ENCODE peak calls at places on chromosomes 11 and 22, in four cellular contexts. I is body of pancreas, N is adrenal gland, Z is IMR-90. Y is an unnamed sample.

GRCh38 chr22:43152355-43153071 is 1.2 kb downstream of the TSPO start:
- DNase-seq in N (peak), Z (peak), I (peak), Y (peak)

GRCh38 chr11:78689558-78690153 is 115.0 kb upstream of the NARS2 start:
- DNase-seq in N (no peak), Z (no peak), I (no peak), Y (no peak)

GRCh38 chr11:39374963-39375698 is 2084.3 kb downstream of the LRRC4C start:
- DNase-seq in I (no peak), Z (peak), N (no peak), Y (no peak)

GRCh38 chr11:113457784-113458183 is 17.4 kb downstream of the DRD2 start:
- DNase-seq in N (no peak), Z (no peak), I (no peak), Y (no peak)

GRCh38 chr11:72425053-72425980 is 9.0 kb downstream of the CLPB start:
- DNase-seq in I (peak), N (no peak), Z (no peak), Y (no peak)

GRCh38 chr11:44911031-44911814 is 39.5 kb downstream of the TP53I11 start:
- DNase-seq in N (peak), Z (peak), I (peak), Y (peak)

GRCh38 chr11:118214210-118214914 is 10.4 kb downstream of the JAML start:
- DNase-seq in N (peak), I (no peak), Z (no peak), Y (no peak)

GRCh38 chr11:73693877-73694525 is 47.6 kb downstream of the PLEKHB1 start:
- DNase-seq in N (no peak), I (no peak), Z (no peak), Y (no peak)

GRCh38 chr11:73233211-73233610 is 15.1 kb downstream of the P2RY2 start:
- DNase-seq in Z (no peak), N (no peak), I (no peak), Y (no peak)

GRCh38 chr11:12258451-12258850 is 118.9 kb upstream of the PARVA start:
- DNase-seq in N (no peak), I (no peak), Z (peak), Y (no peak)

GRCh38 chr11:18312663-18313420 is 9.1 kb downstream of the HPS5 start:
- DNase-seq in I (no peak), Z (peak), N (no peak), Y (no peak)

GRCh38 chr11:118435233-118435892 is 929 bp upstream of the KMT2A start:
- DNase-seq in N (peak), I (peak), Z (peak), Y (peak)

GRCh38 chr11:125313271-125314222 is 149.0 kb downstream of the PKNOX2 start:
- DNase-seq in Z (peak), I (no peak), N (peak), Y (no peak)

GRCh38 chr11:61160487-61161189 is 588 bp downstream of the VPS37C start:
- DNase-seq in I (no peak), N (no peak), Z (no peak), Y (no peak)
- TF ChIP-seq POLR2A in I (peak), N (no peak), Z (no peak), Y (no peak)

GRCh38 chr11:1570896-1571759 is 943 bp downstream of the DUSP8 start:
- DNase-seq in Z (no peak), N (no peak), I (peak), Y (no peak)

GRCh38 chr11:1571760-1572199 is 291 bp downstream of the DUSP8 start:
- DNase-seq in I (no peak), Z (no peak), N (no peak), Y (no peak)

GRCh38 chr11:1573077-1573846 is 1.2 kb upstream of the DUSP8 start:
- DNase-seq in N (no peak), I (peak), Z (no peak), Y (no peak)

GRCh38 chr11:1573847-1574255 is 1.8 kb upstream of the DUSP8 start:
- DNase-seq in I (peak), Z (no peak), N (no peak), Y (no peak)

DNA sequence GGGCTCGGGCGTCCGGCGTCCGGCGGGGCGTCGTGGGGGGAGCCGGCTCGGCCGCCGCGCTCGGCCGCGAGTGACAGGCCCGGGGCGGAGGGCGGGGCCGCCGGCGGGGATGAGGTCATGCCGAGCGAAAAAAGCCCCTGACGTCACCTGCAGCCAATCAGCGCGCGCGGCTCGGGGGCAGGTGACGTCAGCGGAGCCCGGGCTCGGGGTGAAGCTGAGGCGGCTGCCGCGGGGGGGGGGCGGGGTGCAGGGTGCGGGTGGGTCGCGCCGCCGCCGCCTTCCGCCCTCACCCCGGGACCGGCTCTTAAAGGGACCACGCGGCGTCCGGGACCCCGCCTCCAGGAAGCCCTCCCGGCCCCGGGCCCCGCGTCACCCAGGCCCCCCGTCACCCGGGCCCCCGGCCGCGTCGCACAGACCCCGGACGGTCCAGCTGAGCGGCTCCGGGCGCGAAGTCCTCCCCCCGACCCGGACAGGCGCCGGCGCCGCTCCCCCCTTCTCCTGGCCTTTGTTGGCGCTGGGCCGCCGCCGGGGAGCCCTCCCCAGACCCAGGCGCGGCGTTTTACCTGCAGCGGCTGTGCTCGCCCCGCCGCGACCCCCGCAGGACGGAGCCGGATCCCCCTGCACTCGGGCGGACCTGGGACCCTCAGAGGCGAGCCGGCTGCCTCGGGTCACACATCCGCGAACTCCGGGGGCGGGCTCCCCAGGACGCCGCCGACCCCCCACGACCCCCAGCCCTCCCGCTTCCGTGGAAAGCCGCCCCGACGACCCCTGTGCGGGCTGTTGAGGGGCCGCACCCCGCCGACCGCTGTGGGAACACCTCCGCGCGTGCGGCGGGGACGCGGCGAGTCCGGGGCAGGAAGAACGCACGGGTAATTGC is at the start of gene DUSP8:
- DNase-seq in N (peak), I (peak), Z (peak), Y (peak)
- TF ChIP-seq POLR2A in N (no peak), I (peak), Z (peak), Y (no peak)

DNA sequence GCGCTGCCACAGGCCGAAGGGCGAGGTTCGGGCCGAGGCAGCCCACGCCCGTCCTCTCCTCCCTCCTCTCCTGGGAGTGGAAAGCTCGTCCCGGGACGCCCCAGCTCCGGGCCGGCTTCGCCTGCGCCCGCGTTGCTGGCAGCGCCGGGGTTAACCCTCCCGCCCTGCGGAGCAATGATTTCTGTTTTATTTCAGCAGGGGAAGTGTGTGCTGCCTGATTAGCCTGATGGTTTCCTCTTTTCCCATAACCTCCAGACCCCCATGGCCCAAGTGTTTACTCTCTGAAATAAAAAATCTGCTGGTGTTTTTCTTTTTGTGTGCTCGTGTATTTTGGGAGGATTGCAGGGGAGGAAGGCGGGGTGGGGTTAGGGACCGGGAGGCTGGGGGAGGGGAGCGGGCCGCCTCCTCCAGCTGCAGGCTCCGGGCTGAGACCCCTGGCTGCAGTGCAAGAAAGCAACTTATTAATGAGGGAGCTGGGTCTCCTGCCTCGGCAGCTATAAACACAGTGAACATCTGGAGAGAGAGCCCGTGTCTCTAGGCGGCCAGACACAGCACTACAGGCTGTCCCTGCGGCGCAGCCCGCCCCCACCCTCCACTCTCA is 38.6 kb downstream of the ETS1 start:
- DNase-seq in I (peak), N (peak), Z (peak), Y (peak)
- TF ChIP-seq POLR2A in I (no peak), N (no peak), Z (no peak), Y (no peak)

DNA sequence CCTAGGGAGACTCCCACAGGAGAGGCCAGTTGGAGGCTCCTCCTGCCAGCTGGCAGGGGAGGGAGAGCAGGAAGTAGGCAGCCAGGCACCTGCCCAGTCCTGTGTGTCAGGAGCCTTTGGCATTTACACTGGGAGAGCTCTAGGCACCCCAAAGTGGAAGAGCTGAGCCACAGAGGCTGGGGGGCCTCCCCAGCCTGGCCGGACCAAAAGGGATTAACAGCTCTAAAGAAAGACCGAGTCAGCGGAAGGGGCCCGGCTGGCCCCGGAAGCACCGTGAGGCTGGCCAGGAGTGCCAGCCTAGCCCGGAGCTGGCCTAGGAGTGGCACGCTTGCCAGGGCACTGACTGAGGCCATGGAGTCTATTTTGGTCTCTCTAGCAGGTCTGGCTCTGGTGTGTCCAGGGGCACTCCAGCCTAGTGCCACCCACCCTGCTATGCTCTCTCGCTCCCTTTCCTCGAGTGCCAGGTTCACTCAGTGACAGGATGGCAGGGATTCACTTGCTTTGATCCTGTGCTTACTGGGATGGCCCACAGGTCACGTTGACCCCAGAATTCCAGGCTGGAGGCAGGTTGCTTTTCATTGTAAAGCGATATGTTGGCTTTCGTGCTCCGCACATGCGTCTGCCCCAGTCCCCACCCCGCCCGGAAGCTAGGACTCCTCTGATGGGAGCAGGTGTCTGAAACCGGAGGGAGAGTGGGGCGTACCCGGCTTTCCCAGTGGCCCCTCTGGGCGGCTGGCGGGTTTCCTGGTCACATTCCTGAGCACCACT is 3.3 kb upstream of the KMT5B start:
- DNase-seq in Z (no peak), I (peak), N (no peak), Y (no peak)
- TF ChIP-seq POLR2A in Z (no peak), I (no peak), N (no peak), Y (no peak)

DNA sequence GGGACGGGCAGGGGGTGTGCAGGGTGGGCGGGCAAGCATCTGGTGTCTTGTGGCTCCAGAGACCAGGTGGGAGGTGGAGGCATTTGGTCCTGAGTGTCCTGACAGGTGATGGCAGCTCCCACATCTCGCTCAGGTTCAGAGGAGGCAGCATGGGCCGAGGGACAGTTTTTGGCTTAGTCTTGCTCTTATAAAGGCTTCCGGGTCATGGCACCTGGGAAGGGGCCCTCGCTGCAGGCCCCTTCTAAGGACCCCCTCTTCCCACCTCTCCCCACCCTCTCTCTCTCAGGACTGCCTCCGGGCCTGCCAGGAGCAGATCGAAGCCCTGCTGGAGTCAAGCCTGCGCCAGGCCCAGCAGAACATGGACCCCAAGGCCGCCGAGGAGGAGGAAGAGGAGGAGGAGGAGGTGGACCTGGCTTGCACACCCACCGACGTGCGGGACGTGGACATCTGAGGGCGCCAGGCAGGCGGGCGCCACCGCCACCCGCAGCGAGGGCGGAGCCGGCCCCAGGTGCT is 9.9 kb downstream of the CCND1 start:
- DNase-seq in Z (no peak), N (no peak), I (no peak), Y (no peak)
- TF ChIP-seq POLR2A in Z (no peak), N (no peak), I (no peak), Y (no peak)

GRCh38 chr22:37201066-37201820 is 11.0 kb downstream of the SSTR3 start:
- DNase-seq in N (peak), I (no peak), Z (no peak), Y (no peak)

GRCh38 chr22:37199839-37200161 is 11.8 kb upstream of the C1QTNF6 start:
- DNase-seq in I (peak), N (no peak), Z (no peak), Y (no peak)

GRCh38 chr22:37197451-37198289 is 9.6 kb upstream of the C1QTNF6 start:
- DNase-seq in I (peak), N (peak), Z (peak), Y (peak)

GRCh38 chr22:37198290-37199102 is 10.4 kb upstream of the C1QTNF6 start:
- DNase-seq in N (peak), I (peak), Z (peak), Y (peak)

DNA sequence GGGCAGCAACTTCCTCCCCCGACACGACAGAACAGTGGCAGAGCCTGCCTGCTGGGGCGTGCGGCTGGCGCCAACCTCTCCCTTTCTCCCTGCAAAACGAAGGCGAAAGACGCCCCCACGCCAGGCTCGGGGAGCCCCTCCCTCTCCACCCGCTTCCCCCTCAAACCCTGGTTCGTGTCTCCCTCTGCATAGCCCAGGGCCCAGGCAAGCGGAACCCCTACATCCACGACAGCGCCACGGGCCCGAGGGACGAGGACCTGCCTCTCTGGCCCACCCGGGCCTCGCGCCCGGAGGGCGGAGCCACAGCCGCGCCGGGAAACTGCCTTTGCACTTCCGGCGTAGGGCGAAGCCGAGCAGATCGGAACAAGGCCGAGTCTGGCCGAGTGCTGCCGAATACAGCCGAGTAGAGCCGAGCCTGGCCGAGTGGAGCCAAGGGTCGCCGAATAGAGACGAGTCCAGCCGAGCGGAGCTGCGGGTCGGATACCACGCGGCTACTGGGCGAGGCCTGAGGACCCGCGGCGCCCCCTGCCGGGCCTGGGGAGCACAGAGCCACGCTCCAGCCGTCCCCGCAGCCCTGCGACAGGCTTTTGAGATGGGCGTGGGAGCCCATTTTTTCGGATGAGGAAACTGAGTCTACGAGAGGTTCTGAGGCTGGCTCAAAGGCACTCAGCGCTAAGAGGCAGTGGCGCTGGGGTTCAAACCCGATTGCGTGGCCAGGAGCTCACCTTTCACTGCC is 11.2 kb upstream of the C1QTNF6 start:
- DNase-seq in I (peak), Z (peak), N (peak), Y (peak)
- TF ChIP-seq POLR2A in I (peak), Z (peak), N (peak), Y (peak)

GRCh38 chr11:10294289-10294953 is 402 bp upstream of the SBF2 start:
- DNase-seq in Z (peak), N (peak), I (peak), Y (peak)

GRCh38 chr11:10288881-10289764 is 4.9 kb downstream of the SBF2 start:
- DNase-seq in Z (no peak), I (no peak), N (no peak), Y (no peak)

GRCh38 chr11:10289765-10290420 is 4.1 kb downstream of the SBF2 start:
- DNase-seq in N (no peak), I (no peak), Z (no peak), Y (no peak)

GRCh38 chr11:10295056-10295901 is 1.3 kb upstream of the SBF2 start:
- DNase-seq in N (no peak), I (no peak), Z (no peak), Y (no peak)

GRCh38 chr11:10293423-10294288 is at the start of gene SBF2:
- DNase-seq in N (peak), I (peak), Z (peak), Y (peak)
- TF ChIP-seq POLR2A in N (peak), I (peak), Z (peak), Y (peak)

Y was measured in ovary.